ENCODE peak calls at places on chromosomes 6 and 20, in ten cellular contexts. I is hepatic stellate cell; B is nucleus accumbens; Q is NCI-H1092 treated with DMSO at 0.1 percent for 48 hours; L is activated CD4-positive, alpha-beta T cell treated with anti-CD3 and anti-CD28 coated beads, Interleukin-2, amount 10 ng/mL, durations not matched to agents 7 days and 5 days; O is Panc1; H is ELR; D is midbrain; U is lower lobe of right lung; F is RCC 7860. A is an unnamed sample.

GRCh38 chr6:101876431-101876830 is 482.9 kb downstream of the GRIK2 start:
- DNase-seq in D (no peak), Q (no peak), H (no peak), L (no peak), B (no peak), U (no peak), I (no peak), O (no peak), F (no peak), A (no peak)

GRCh38 chr6:10309826-10310405 is 105.0 kb downstream of the TFAP2A start:
- DNase-seq in H (no peak), O (no peak), U (no peak), I (no peak), Q (peak), L (no peak), F (no peak), D (no peak), B (no peak), A (no peak)

GRCh38 chr20:63977392-63978276 is 1.8 kb downstream of the SAMD10 start:
- DNase-seq in H (peak), I (no peak), O (no peak), D (no peak), F (peak), L (peak), Q (no peak), B (no peak), U (no peak), A (peak)

GRCh38 chr6:151389640-151390275 is 1.6 kb downstream of the ZBTB2 start:
- DNase-seq in O (no peak), U (peak), B (peak), H (peak), L (no peak), Q (peak), F (peak), I (peak), D (peak), A (peak)

GRCh38 chr20:58225490-58226200 is 2.8 kb downstream of the ANKRD60 start:
- DNase-seq in B (no peak), L (no peak), U (no peak), Q (no peak), F (no peak), O (no peak), H (no peak), D (no peak), I (no peak), A (no peak)

GRCh38 chr6:107866606-107867301 is 42.6 kb upstream of the SCML4 start:
- DNase-seq in Q (peak), L (peak), U (no peak), O (no peak), B (no peak), H (peak), I (peak), D (peak), F (no peak), A (no peak)

GRCh38 chr6:20424679-20425078 is 23.0 kb downstream of the E2F3 start:
- DNase-seq in O (no peak), B (no peak), I (no peak), H (no peak), L (no peak), Q (no peak), D (no peak), U (peak), F (no peak), A (no peak)

GRCh38 chr6:47700051-47700450 is 1.7 kb downstream of the ADGRF4 start:
- DNase-seq in O (no peak), D (no peak), H (peak), B (no peak), Q (no peak), U (no peak), F (peak), L (no peak), I (peak), A (no peak)

GRCh38 chr6:124480021-124480430 is 482.2 kb upstream of the RNF217 start:
- DNase-seq in Q (no peak), I (no peak), D (no peak), U (no peak), O (no peak), H (no peak), B (no peak), F (peak), L (no peak), A (no peak)

GRCh38 chr6:25329156-25329555 is 50.0 kb downstream of the CARMIL1 start:
- DNase-seq in U (no peak), H (no peak), D (no peak), O (no peak), B (no peak), F (no peak), Q (no peak), L (no peak), I (no peak), A (no peak)

GRCh38 chr6:72622094-72622540 is 253 bp downstream of the KCNQ5 start:
- DNase-seq in L (peak), U (peak), O (no peak), H (peak), F (peak), Q (peak), I (peak), B (peak), D (peak), A (peak)

GRCh38 chr20:20744170-20744725 is 31.8 kb upstream of the RALGAPA2 start:
- DNase-seq in F (no peak), D (no peak), L (no peak), Q (peak), B (no peak), U (no peak), H (no peak), I (no peak), O (no peak), A (no peak)

GRCh38 chr6:52020961-52021570 is 66.3 kb downstream of the PKHD1 start:
- DNase-seq in B (no peak), U (no peak), I (no peak), L (no peak), Q (no peak), O (no peak), D (peak), H (peak), F (peak), A (no peak)

GRCh38 chr6:122673345-122673961 is 63.2 kb downstream of the PKIB start:
- DNase-seq in B (no peak), F (no peak), I (no peak), Q (no peak), D (no peak), L (no peak), O (no peak), U (no peak), H (no peak), A (no peak)

GRCh38 chr6:164085552-164086325 is 671.2 kb downstream of the QKI start:
- DNase-seq in I (no peak), D (peak), B (peak), U (no peak), F (no peak), L (no peak), O (no peak), H (no peak), Q (no peak), A (peak)

GRCh38 chr6:56532766-56533551 is 109.7 kb downstream of the DST start:
- DNase-seq in D (no peak), L (no peak), Q (no peak), F (no peak), I (no peak), O (no peak), B (no peak), H (no peak), U (no peak), A (no peak)

GRCh38 chr6:25050356-25050755 is 114.6 kb upstream of the RIPOR2 start:
- DNase-seq in I (no peak), B (peak), U (no peak), Q (no peak), F (peak), L (peak), D (no peak), O (no peak), H (peak), A (no peak)

GRCh38 chr6:56259682-56260081 is 12.3 kb upstream of the COL21A1 start:
- DNase-seq in B (no peak), D (no peak), L (no peak), H (peak), U (no peak), O (no peak), F (no peak), I (no peak), Q (peak), A (no peak)

GRCh38 chr6:151118453-151119123 is 121.2 kb upstream of the AKAP12 start:
- DNase-seq in U (no peak), I (no peak), Q (no peak), O (no peak), D (no peak), L (no peak), H (no peak), B (no peak), F (no peak), A (no peak)

GRCh38 chr20:4507288-4507719 is 214.4 kb upstream of the PRND start:
- DNase-seq in L (no peak), O (no peak), U (no peak), H (peak), D (no peak), F (no peak), I (peak), Q (no peak), B (no peak), A (no peak)

GRCh38 chr6:105600342-105601293 is 197.7 kb upstream of the PREP start:
- DNase-seq in L (no peak), U (no peak), B (no peak), H (peak), D (no peak), Q (no peak), I (no peak), F (no peak), O (no peak), A (no peak)

GRCh38 chr20:10641893-10642292 is 31.9 kb downstream of the JAG1 start:
- DNase-seq in H (no peak), F (no peak), O (no peak), I (no peak), Q (no peak), L (no peak), B (no peak), U (no peak), D (no peak), A (no peak)

GRCh38 chr6:150251566-150252186 is 108.8 kb downstream of the PPP1R14C start:
- DNase-seq in D (no peak), I (no peak), B (no peak), Q (no peak), L (no peak), F (no peak), U (no peak), H (no peak), O (no peak), A (no peak)

GRCh38 chr20:38023181-38024085 is 9.8 kb downstream of the TTI1 start:
- DNase-seq in U (no peak), I (no peak), L (no peak), H (no peak), F (no peak), O (no peak), D (no peak), B (no peak), Q (no peak), A (no peak)

GRCh38 chr6:84282566-84282965 is 55.1 kb upstream of the CEP162 start:
- DNase-seq in F (no peak), D (no peak), Q (peak), B (no peak), O (no peak), H (no peak), I (no peak), U (peak), L (no peak), A (peak)

GRCh38 chr6:25257686-25258348 is 21.4 kb upstream of the CARMIL1 start:
- DNase-seq in U (no peak), O (no peak), F (no peak), H (no peak), D (no peak), I (no peak), Q (no peak), B (peak), L (no peak), A (peak)

GRCh38 chr20:1894951-1895673 is at the start of gene SIRPA:
- DNase-seq in F (peak), I (peak), Q (peak), L (no peak), H (peak), D (peak), B (peak), O (no peak), U (peak), A (peak)

GRCh38 chr6:142696123-142696522 is 248.9 kb downstream of the HIVEP2 start:
- DNase-seq in F (no peak), I (no peak), B (no peak), O (no peak), D (no peak), U (no peak), H (peak), L (no peak), Q (no peak), A (no peak)

GRCh38 chr6:159692303-159693127 is 526 bp downstream of the SOD2 start:
- DNase-seq in F (peak), U (peak), L (peak), H (peak), B (peak), Q (peak), D (peak), I (peak), O (no peak), A (peak)

GRCh38 chr6:139436521-139437348 is 62.3 kb upstream of the CITED2 start:
- DNase-seq in O (no peak), I (peak), H (peak), F (peak), U (no peak), Q (no peak), B (no peak), L (no peak), D (no peak), A (no peak)

GRCh38 chr6:2752477-2753115 is 1.9 kb upstream of the MYLK4 start:
- DNase-seq in F (no peak), Q (no peak), D (no peak), B (no peak), L (no peak), O (no peak), U (no peak), I (no peak), H (no peak), A (no peak)

GRCh38 chr20:15708984-15709598 is 864.2 kb downstream of the KIF16B start:
- DNase-seq in D (no peak), I (no peak), L (peak), B (no peak), F (no peak), O (no peak), U (peak), Q (no peak), H (peak), A (peak)